ENCODE peak calls at places on chromosomes 16 and 17, in nine cellular contexts. M is lower leg skin, S is erythroblast, A is A549, O is gastrocnemius medialis, N is adrenal gland, R is breast epithelium, Z is spleen, P is testis. Q is an unnamed sample.

GRCh38 chr16:31487720-31488629 is 5.1 kb downstream of the SLC5A2 start:
- DNase-seq in S (peak; percentile 80), A (peak; percentile 69), P (peak; percentile 37), R (no peak), M (peak; percentile 31), Z (peak; percentile 93), N (peak; percentile 44), O (no peak), Q (no peak)

GRCh38 chr17:79950711-79951110 is 85.0 kb downstream of the TBC1D16 start:
- DNase-seq in A (no peak), S (no peak), N (no peak), P (no peak), R (no peak), M (no peak), Z (no peak), O (no peak), Q (no peak)

GRCh38 chr16:79355600-79356358 is 244.8 kb downstream of the MAF start:
- DNase-seq in O (no peak), P (no peak), N (no peak), A (no peak), Z (no peak), R (no peak), M (no peak), S (no peak), Q (no peak)

GRCh38 chr16:53703590-53704444 is at the start of the genes FTO and RPGRIP1L:
- DNase-seq in N (peak; percentile 99), O (peak; percentile 99), A (peak; percentile 94), R (peak; percentile 99), M (peak; percentile 100), S (peak; percentile 98), P (peak; percentile 100), Z (peak; percentile 97), Q (peak; percentile 74)

GRCh38 chr16:66427036-66427446 is at the start of gene BEAN1:
- DNase-seq in S (no peak), Z (no peak), N (peak; percentile 29), A (peak; percentile 46), O (no peak), P (no peak), R (no peak), M (no peak), Q (no peak)

GRCh38 chr16:68356249-68356918 is 45.6 kb downstream of the PRMT7 start:
- DNase-seq in N (peak; percentile 82), Z (no peak), A (no peak), O (no peak), R (no peak), S (no peak), M (no peak), P (no peak), Q (no peak)

GRCh38 chr17:31541559-31541958 is 150.1 kb downstream of the RAB11FIP4 start:
- DNase-seq in M (no peak), S (peak; percentile 13), A (no peak), Z (peak; percentile 68), O (no peak), P (no peak), R (no peak), N (peak; percentile 27), Q (no peak)

GRCh38 chr16:85056211-85056748 is 28.7 kb downstream of the KIAA0513 start:
- DNase-seq in A (no peak), S (peak; percentile 19), R (no peak), N (peak; percentile 33), M (no peak), O (no peak), Z (no peak), P (no peak), Q (no peak)

GRCh38 chr17:82480345-82480744 is 21.8 kb downstream of the NARF start:
- DNase-seq in N (no peak), R (no peak), O (no peak), M (no peak), A (no peak), P (no peak), S (no peak), Z (no peak), Q (no peak)

GRCh38 chr17:15442316-15443185 is 24.9 kb downstream of the CDRT4 start:
- DNase-seq in R (no peak), O (no peak), Z (no peak), N (no peak), S (no peak), A (no peak), M (no peak), P (no peak), Q (no peak)

GRCh38 chr16:50530277-50531236 is 17.6 kb upstream of the NKD1 start:
- DNase-seq in Z (peak; percentile 32), S (no peak), P (no peak), N (no peak), O (no peak), A (no peak), R (peak; percentile 85), M (no peak), Q (no peak)

GRCh38 chr17:77098884-77099545 is 41.8 kb upstream of the SEC14L1 start:
- DNase-seq in S (peak; percentile 59), P (peak; percentile 69), O (peak; percentile 71), R (peak; percentile 60), Z (no peak), A (no peak), N (peak; percentile 82), M (peak; percentile 78), Q (no peak)

GRCh38 chr17:65892912-65893377 is 299.0 kb downstream of the CEP112 start:
- DNase-seq in Z (no peak), O (no peak), S (no peak), N (no peak), A (no peak), M (no peak), P (no peak), R (no peak), Q (no peak)

GRCh38 chr16:17227278-17227677 is 243.5 kb downstream of the XYLT1 start:
- DNase-seq in S (no peak), N (no peak), A (no peak), O (no peak), M (no peak), Z (no peak), R (no peak), P (no peak), Q (no peak)

GRCh38 chr17:8911205-8911604 is 43.7 kb upstream of the PIK3R6 start:
- DNase-seq in O (no peak), M (no peak), A (no peak), Z (no peak), N (no peak), R (no peak), P (no peak), S (no peak), Q (no peak)
- TF ChIP-seq POLR2A in O (no peak), M (no peak), A (no peak), Z (no peak), N (no peak), R (no peak), P (no peak), S (no peak), Q (no peak)

DNA sequence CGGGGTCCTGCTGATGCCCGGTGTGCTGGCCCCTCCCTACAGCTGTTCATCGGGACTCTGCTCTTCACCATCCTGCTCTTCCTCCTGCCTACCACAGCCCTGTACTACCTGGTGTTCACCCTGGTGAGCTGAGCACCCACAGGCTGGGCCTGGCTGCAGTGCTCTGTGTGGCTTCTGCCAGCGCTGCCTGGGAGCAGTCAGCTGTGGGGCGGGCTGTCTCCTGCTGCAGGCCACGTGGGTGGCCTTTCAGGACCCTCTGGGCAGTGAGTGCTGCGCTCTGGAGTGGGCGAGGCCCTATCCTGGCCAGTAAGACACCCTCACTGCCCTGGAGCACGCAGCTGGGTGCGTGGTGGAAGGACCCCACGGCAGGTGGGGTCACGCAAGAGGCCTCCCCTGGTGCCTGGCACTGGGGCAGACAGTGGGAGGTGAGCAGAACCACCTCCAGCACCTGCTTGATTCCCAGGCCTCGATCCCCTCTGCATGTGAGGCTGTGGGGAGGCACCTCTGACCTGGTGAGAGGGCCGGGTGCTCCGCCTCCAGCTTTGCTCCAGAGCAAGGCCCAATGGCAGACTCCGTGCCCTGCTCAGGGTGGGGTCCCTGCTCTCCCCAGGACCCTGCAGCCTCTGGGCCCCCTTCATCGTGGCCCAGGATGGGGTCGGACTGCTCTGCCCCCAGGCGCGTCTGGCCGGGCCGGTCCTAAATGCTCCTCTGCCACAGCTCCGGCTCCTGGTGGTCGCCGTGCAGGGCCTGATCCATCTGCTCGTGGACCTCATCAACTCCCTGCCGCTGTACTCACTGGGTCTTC is 9.5 kb upstream of the RAB40C start:
- DNase-seq in Z (no peak), N (no peak), P (no peak), S (no peak), A (no peak), O (no peak), R (no peak), M (no peak), Q (no peak)
- TF ChIP-seq POLR2A in Z (no peak), N (no peak), P (no peak), S (no peak), A (no peak), O (no peak), R (no peak), M (no peak), Q (no peak)

DNA sequence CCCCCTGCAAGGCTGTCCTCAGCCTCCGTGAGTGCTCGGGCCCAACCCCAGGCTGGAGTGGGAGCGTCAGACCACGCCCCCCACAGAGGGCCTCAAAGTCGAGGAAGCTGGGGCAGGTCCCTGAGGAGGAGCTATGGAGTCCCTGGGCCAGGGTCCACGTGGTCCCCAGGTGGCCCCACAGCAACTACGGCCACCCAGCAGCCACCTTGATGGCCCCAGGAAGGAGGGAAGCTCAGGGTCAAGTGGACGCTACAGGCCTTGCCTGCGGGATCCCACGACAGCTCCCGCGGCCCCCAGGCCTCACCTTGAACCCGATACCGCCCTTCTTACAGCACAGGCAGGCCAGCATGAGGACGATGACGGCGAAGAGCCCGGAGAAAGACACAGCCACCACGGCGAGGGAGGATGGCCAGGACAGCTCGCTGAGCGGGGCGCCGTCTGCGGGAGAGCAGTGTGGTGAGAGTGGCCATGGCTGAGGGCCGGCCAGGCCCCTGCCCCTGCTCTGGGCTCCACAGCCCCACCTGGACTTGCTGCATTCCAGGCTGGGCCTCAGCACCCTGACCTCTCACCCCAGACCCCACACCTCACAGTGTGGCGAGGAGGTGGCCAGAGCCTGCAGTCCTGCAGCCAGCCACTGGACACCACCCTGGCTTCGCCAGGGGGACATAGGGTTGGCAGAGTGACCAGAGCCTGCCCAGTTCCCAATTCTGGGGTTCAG is 31.1 kb upstream of the PVALEF start:
- DNase-seq in R (no peak), O (no peak), M (no peak), A (no peak), N (no peak), S (no peak), P (no peak), Z (no peak), Q (no peak)
- TF ChIP-seq POLR2A in R (no peak), O (no peak), M (no peak), A (no peak), N (no peak), S (no peak), P (no peak), Z (no peak), Q (no peak)

DNA sequence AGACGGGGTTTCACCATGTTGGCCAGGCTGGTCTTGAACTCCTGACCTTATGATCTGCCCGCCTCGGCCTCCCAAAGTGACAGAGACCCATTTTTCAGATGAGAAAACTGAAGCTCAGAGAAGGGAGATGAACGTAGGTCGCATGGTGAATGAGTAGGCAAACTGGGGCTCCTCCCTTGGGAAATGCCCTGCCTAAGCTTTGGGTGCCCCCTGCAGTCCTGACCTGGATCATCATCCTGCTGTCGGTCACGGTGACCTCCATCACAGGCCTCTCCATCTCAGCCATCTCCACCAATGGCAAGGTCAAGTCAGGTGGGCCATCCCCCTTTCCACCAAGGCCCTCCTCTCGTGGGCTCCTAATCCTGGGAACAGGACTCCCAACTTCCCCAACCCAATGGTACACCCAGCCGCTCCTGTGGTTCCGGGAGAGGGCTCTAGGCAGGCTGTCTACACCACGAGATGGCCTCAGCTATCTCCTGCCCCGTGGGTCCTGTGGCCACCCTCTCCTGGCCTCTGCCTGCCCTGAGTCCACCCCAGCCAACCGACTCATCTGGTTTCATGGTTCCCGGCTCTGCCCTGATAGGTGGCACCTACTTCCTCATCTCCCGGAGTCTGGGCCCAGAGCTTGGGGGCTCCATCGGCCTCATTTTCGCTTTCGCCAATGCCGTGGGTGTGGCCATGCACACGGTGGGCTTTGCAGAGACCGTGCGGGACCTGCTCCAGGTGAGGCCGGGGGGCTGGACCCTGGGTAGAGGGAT is 4.7 kb downstream of the SLC12A3 start:
- DNase-seq in Z (no peak), R (no peak), N (no peak), S (peak; percentile 67), M (no peak), A (peak; percentile 66), O (no peak), P (no peak), Q (peak; percentile 62)
- TF ChIP-seq POLR2A in Z (no peak), R (no peak), N (no peak), S (no peak), M (no peak), A (no peak), O (no peak), P (no peak), Q (no peak)